ENCODE peak calls at places on chromosomes 2 and 18, in four cellular contexts. Y is cardiac fibroblast, H is H7, R is prostate gland. E is an unnamed sample.

GRCh38 chr2:121017411-121017810 is 267.6 kb downstream of the TFCP2L1 start:
- DNase-seq in H (no peak), Y (no peak), R (peak), E (no peak)

GRCh38 chr2:58521803-58522602 is 280.9 kb upstream of the FANCL start:
- DNase-seq in H (no peak), Y (no peak), R (no peak), E (no peak)

GRCh38 chr18:3148930-3149535 is 70.7 kb downstream of the MYOM1 start:
- DNase-seq in Y (peak), R (no peak), H (no peak), E (peak)

GRCh38 chr2:26245810-26246209 is 1.1 kb downstream of the HADHB start:
- DNase-seq in H (no peak), Y (peak), R (no peak), E (peak)

GRCh38 chr2:164903214-164903613 is 52.1 kb downstream of the SLC38A11 start:
- DNase-seq in R (no peak), H (no peak), Y (peak), E (no peak)

GRCh38 chr2:98134138-98134537 is 47.2 kb downstream of the VWA3B start:
- DNase-seq in H (peak), Y (peak), R (no peak), E (peak)

GRCh38 chr18:75041586-75041985 is 167.4 kb downstream of the PTGR3 start:
- DNase-seq in H (peak), R (no peak), Y (peak), E (peak)

GRCh38 chr2:58039170-58039611 is 7.4 kb upstream of the VRK2 start:
- DNase-seq in H (no peak), R (no peak), Y (peak), E (peak)

GRCh38 chr18:76490701-76491171 is 4.3 kb downstream of the ZNF516 start:
- DNase-seq in H (peak), Y (peak), R (peak), E (peak)

DNA sequence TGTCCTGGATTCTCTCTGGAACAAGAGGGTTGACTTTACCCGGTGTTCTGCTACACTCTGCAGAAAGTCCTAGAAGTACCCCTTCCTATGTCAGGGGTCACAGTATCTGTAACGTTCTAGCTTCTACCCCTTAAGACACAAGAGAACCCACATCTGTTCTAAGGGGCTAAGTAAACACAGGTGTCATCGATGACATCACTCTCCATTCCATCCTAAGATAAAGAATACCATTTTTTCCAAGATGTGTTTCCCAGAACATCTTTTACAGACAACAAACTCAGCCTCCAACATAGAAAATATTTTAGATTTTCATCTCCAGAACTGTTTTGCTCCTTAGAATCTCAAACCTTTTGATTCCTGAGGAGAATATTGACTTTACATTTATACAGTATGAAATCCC is 239.1 kb downstream of the TRIB2 start:
- DNase-seq in H (no peak), R (no peak), Y (no peak), E (no peak)
- H3K4me3 ChIP-seq in H (no peak), R (no peak), Y (no peak), E (no peak)

GRCh38 chr18:62584241-62585120 is 61.7 kb downstream of the ZCCHC2 start:
- DNase-seq in Y (peak), R (peak), H (peak), E (peak)
- H3K4me3 ChIP-seq in Y (peak), R (no peak), H (no peak), E (no peak)

GRCh38 chr2:21367421-21367820 is 243.7 kb downstream of the TDRD15 start:
- DNase-seq in R (no peak), Y (no peak), H (no peak), E (no peak)
- H3K4me3 ChIP-seq in R (no peak), Y (no peak), H (no peak), E (no peak)

GRCh38 chr18:48974304-48975220 is 23.8 kb upstream of the SMAD7 start:
- DNase-seq in R (no peak), H (peak), Y (no peak), E (no peak)
- H3K4me3 ChIP-seq in R (no peak), H (peak), Y (peak), E (no peak)

E was measured in NB4.